ENCODE peak calls at places on chromosomes 2 and 18, in five cellular contexts. One of them, this sample, is unnamed.

GRCh38 chr18:74131124-74131523 is 16.5 kb downstream of the FBXO15 start:
- DNase-seq in kidney tubule cell: no peak
- DNase-seq in activated T-cell treated with anti-CD3 and anti-CD28 coated beads for 1 hour: no peak
- DNase-seq in stimulated activated CD4-positive, alpha-beta T cell treated with anti-CD3 and anti-CD28 coated beads, Interleukin-2, amount 100 ng/mL, for 48 hours: no peak
- DNase-seq in NCI-H510A treated with DMSO at 0.1 percent for 48 hours: no peak
- DNase-seq in this sample: no peak

GRCh38 chr18:9328776-9329175 is 5.8 kb upstream of the TWSG1 start:
- DNase-seq in kidney tubule cell: no peak
- DNase-seq in activated T-cell treated with anti-CD3 and anti-CD28 coated beads for 1 hour: no peak
- DNase-seq in stimulated activated CD4-positive, alpha-beta T cell treated with anti-CD3 and anti-CD28 coated beads, Interleukin-2, amount 100 ng/mL, for 48 hours: no peak
- DNase-seq in NCI-H510A treated with DMSO at 0.1 percent for 48 hours: no peak
- DNase-seq in this sample: no peak

GRCh38 chr18:68083131-68083530 is 566.6 kb upstream of the DSEL start:
- DNase-seq in kidney tubule cell: peak
- DNase-seq in activated T-cell treated with anti-CD3 and anti-CD28 coated beads for 1 hour: no peak
- DNase-seq in stimulated activated CD4-positive, alpha-beta T cell treated with anti-CD3 and anti-CD28 coated beads, Interleukin-2, amount 100 ng/mL, for 48 hours: no peak
- DNase-seq in NCI-H510A treated with DMSO at 0.1 percent for 48 hours: no peak
- DNase-seq in this sample: no peak

GRCh38 chr2:9808334-9809063 is 34.8 kb upstream of the TAF1B start:
- DNase-seq in kidney tubule cell: no peak
- DNase-seq in activated T-cell treated with anti-CD3 and anti-CD28 coated beads for 1 hour: no peak
- DNase-seq in stimulated activated CD4-positive, alpha-beta T cell treated with anti-CD3 and anti-CD28 coated beads, Interleukin-2, amount 100 ng/mL, for 48 hours: no peak
- DNase-seq in NCI-H510A treated with DMSO at 0.1 percent for 48 hours: no peak
- DNase-seq in this sample: no peak

GRCh38 chr2:239780236-239780997 is 244.7 kb downstream of the NDUFA10 start:
- DNase-seq in kidney tubule cell: no peak
- DNase-seq in activated T-cell treated with anti-CD3 and anti-CD28 coated beads for 1 hour: no peak
- DNase-seq in stimulated activated CD4-positive, alpha-beta T cell treated with anti-CD3 and anti-CD28 coated beads, Interleukin-2, amount 100 ng/mL, for 48 hours: no peak
- DNase-seq in NCI-H510A treated with DMSO at 0.1 percent for 48 hours: no peak
- DNase-seq in this sample: no peak

GRCh38 chr2:42844901-42845685 is 52.7 kb upstream of the HAAO start:
- DNase-seq in kidney tubule cell: no peak
- DNase-seq in activated T-cell treated with anti-CD3 and anti-CD28 coated beads for 1 hour: no peak
- DNase-seq in stimulated activated CD4-positive, alpha-beta T cell treated with anti-CD3 and anti-CD28 coated beads, Interleukin-2, amount 100 ng/mL, for 48 hours: no peak
- DNase-seq in NCI-H510A treated with DMSO at 0.1 percent for 48 hours: no peak
- DNase-seq in this sample: no peak

GRCh38 chr2:72936669-72937355 is 19.5 kb downstream of the EMX1 start:
- DNase-seq in kidney tubule cell: no peak
- DNase-seq in activated T-cell treated with anti-CD3 and anti-CD28 coated beads for 1 hour: no peak
- DNase-seq in stimulated activated CD4-positive, alpha-beta T cell treated with anti-CD3 and anti-CD28 coated beads, Interleukin-2, amount 100 ng/mL, for 48 hours: no peak
- DNase-seq in NCI-H510A treated with DMSO at 0.1 percent for 48 hours: no peak
- DNase-seq in this sample: no peak

GRCh38 chr18:44098551-44099098 is 582.1 kb upstream of the SETBP1 start:
- DNase-seq in kidney tubule cell: peak
- DNase-seq in activated T-cell treated with anti-CD3 and anti-CD28 coated beads for 1 hour: no peak
- DNase-seq in stimulated activated CD4-positive, alpha-beta T cell treated with anti-CD3 and anti-CD28 coated beads, Interleukin-2, amount 100 ng/mL, for 48 hours: no peak
- DNase-seq in NCI-H510A treated with DMSO at 0.1 percent for 48 hours: no peak
- DNase-seq in this sample: no peak

GRCh38 chr2:121596221-121597080 is 52.8 kb downstream of the CLASP1 start:
- DNase-seq in kidney tubule cell: peak
- DNase-seq in activated T-cell treated with anti-CD3 and anti-CD28 coated beads for 1 hour: no peak
- DNase-seq in stimulated activated CD4-positive, alpha-beta T cell treated with anti-CD3 and anti-CD28 coated beads, Interleukin-2, amount 100 ng/mL, for 48 hours: no peak
- DNase-seq in NCI-H510A treated with DMSO at 0.1 percent for 48 hours: peak
- DNase-seq in this sample: no peak

GRCh38 chr2:224023188-224023587 is 15.9 kb downstream of the SERPINE2 start:
- DNase-seq in kidney tubule cell: peak
- DNase-seq in activated T-cell treated with anti-CD3 and anti-CD28 coated beads for 1 hour: no peak
- DNase-seq in stimulated activated CD4-positive, alpha-beta T cell treated with anti-CD3 and anti-CD28 coated beads, Interleukin-2, amount 100 ng/mL, for 48 hours: no peak
- DNase-seq in NCI-H510A treated with DMSO at 0.1 percent for 48 hours: no peak
- DNase-seq in this sample: no peak

GRCh38 chr2:38997784-38998183 is 108.1 kb downstream of the ARHGEF33 start:
- DNase-seq in kidney tubule cell: peak
- DNase-seq in activated T-cell treated with anti-CD3 and anti-CD28 coated beads for 1 hour: no peak
- DNase-seq in stimulated activated CD4-positive, alpha-beta T cell treated with anti-CD3 and anti-CD28 coated beads, Interleukin-2, amount 100 ng/mL, for 48 hours: no peak
- DNase-seq in NCI-H510A treated with DMSO at 0.1 percent for 48 hours: peak
- DNase-seq in this sample: no peak

GRCh38 chr2:43133336-43133707 is 93.1 kb downstream of the ZFP36L2 start:
- DNase-seq in kidney tubule cell: no peak
- DNase-seq in activated T-cell treated with anti-CD3 and anti-CD28 coated beads for 1 hour: no peak
- DNase-seq in stimulated activated CD4-positive, alpha-beta T cell treated with anti-CD3 and anti-CD28 coated beads, Interleukin-2, amount 100 ng/mL, for 48 hours: no peak
- DNase-seq in NCI-H510A treated with DMSO at 0.1 percent for 48 hours: no peak
- DNase-seq in this sample: no peak

GRCh38 chr2:241665731-241666440 is 20.7 kb downstream of the DTYMK start:
- DNase-seq in kidney tubule cell: no peak
- DNase-seq in activated T-cell treated with anti-CD3 and anti-CD28 coated beads for 1 hour: no peak
- DNase-seq in stimulated activated CD4-positive, alpha-beta T cell treated with anti-CD3 and anti-CD28 coated beads, Interleukin-2, amount 100 ng/mL, for 48 hours: no peak
- DNase-seq in NCI-H510A treated with DMSO at 0.1 percent for 48 hours: no peak
- DNase-seq in this sample: no peak

GRCh38 chr2:33372940-33373553 is 103.4 kb upstream of the RASGRP3 start:
- DNase-seq in kidney tubule cell: peak
- DNase-seq in activated T-cell treated with anti-CD3 and anti-CD28 coated beads for 1 hour: no peak
- DNase-seq in stimulated activated CD4-positive, alpha-beta T cell treated with anti-CD3 and anti-CD28 coated beads, Interleukin-2, amount 100 ng/mL, for 48 hours: peak
- DNase-seq in NCI-H510A treated with DMSO at 0.1 percent for 48 hours: peak
- DNase-seq in this sample: no peak

GRCh38 chr2:26617259-26618083 is 23.7 kb downstream of the CIB4 start:
- DNase-seq in kidney tubule cell: no peak
- DNase-seq in activated T-cell treated with anti-CD3 and anti-CD28 coated beads for 1 hour: no peak
- DNase-seq in stimulated activated CD4-positive, alpha-beta T cell treated with anti-CD3 and anti-CD28 coated beads, Interleukin-2, amount 100 ng/mL, for 48 hours: no peak
- DNase-seq in NCI-H510A treated with DMSO at 0.1 percent for 48 hours: no peak
- DNase-seq in this sample: no peak

GRCh38 chr2:240467659-240468299 is 32.3 kb downstream of the GPC1 start:
- DNase-seq in kidney tubule cell: no peak
- DNase-seq in activated T-cell treated with anti-CD3 and anti-CD28 coated beads for 1 hour: no peak
- DNase-seq in stimulated activated CD4-positive, alpha-beta T cell treated with anti-CD3 and anti-CD28 coated beads, Interleukin-2, amount 100 ng/mL, for 48 hours: no peak
- DNase-seq in NCI-H510A treated with DMSO at 0.1 percent for 48 hours: no peak
- DNase-seq in this sample: no peak

GRCh38 chr2:156532989-156533388 is 96.8 kb downstream of the GPD2 start:
- DNase-seq in kidney tubule cell: no peak
- DNase-seq in activated T-cell treated with anti-CD3 and anti-CD28 coated beads for 1 hour: no peak
- DNase-seq in stimulated activated CD4-positive, alpha-beta T cell treated with anti-CD3 and anti-CD28 coated beads, Interleukin-2, amount 100 ng/mL, for 48 hours: no peak
- DNase-seq in NCI-H510A treated with DMSO at 0.1 percent for 48 hours: no peak
- DNase-seq in this sample: no peak

GRCh38 chr18:56756971-56757370 is 105.8 kb downstream of the WDR7 start:
- DNase-seq in kidney tubule cell: no peak
- DNase-seq in activated T-cell treated with anti-CD3 and anti-CD28 coated beads for 1 hour: no peak
- DNase-seq in stimulated activated CD4-positive, alpha-beta T cell treated with anti-CD3 and anti-CD28 coated beads, Interleukin-2, amount 100 ng/mL, for 48 hours: no peak
- DNase-seq in NCI-H510A treated with DMSO at 0.1 percent for 48 hours: no peak
- DNase-seq in this sample: no peak

GRCh38 chr2:185433824-185434223 is 304.8 kb upstream of the FSIP2 start:
- DNase-seq in kidney tubule cell: peak
- DNase-seq in activated T-cell treated with anti-CD3 and anti-CD28 coated beads for 1 hour: no peak
- DNase-seq in stimulated activated CD4-positive, alpha-beta T cell treated with anti-CD3 and anti-CD28 coated beads, Interleukin-2, amount 100 ng/mL, for 48 hours: no peak
- DNase-seq in NCI-H510A treated with DMSO at 0.1 percent for 48 hours: no peak
- DNase-seq in this sample: no peak

GRCh38 chr18:1133541-1133940 is 228.9 kb downstream of the ADCYAP1 start:
- DNase-seq in kidney tubule cell: no peak
- DNase-seq in activated T-cell treated with anti-CD3 and anti-CD28 coated beads for 1 hour: no peak
- DNase-seq in stimulated activated CD4-positive, alpha-beta T cell treated with anti-CD3 and anti-CD28 coated beads, Interleukin-2, amount 100 ng/mL, for 48 hours: no peak
- DNase-seq in NCI-H510A treated with DMSO at 0.1 percent for 48 hours: no peak
- DNase-seq in this sample: no peak

GRCh38 chr2:61554604-61555003 is 16.4 kb upstream of the XPO1 start:
- DNase-seq in kidney tubule cell: no peak
- DNase-seq in activated T-cell treated with anti-CD3 and anti-CD28 coated beads for 1 hour: no peak
- DNase-seq in stimulated activated CD4-positive, alpha-beta T cell treated with anti-CD3 and anti-CD28 coated beads, Interleukin-2, amount 100 ng/mL, for 48 hours: no peak
- DNase-seq in NCI-H510A treated with DMSO at 0.1 percent for 48 hours: no peak
- DNase-seq in this sample: no peak

GRCh38 chr2:224160917-224161316 is 121.8 kb upstream of the SERPINE2 start:
- DNase-seq in kidney tubule cell: no peak
- DNase-seq in activated T-cell treated with anti-CD3 and anti-CD28 coated beads for 1 hour: no peak
- DNase-seq in stimulated activated CD4-positive, alpha-beta T cell treated with anti-CD3 and anti-CD28 coated beads, Interleukin-2, amount 100 ng/mL, for 48 hours: no peak
- DNase-seq in NCI-H510A treated with DMSO at 0.1 percent for 48 hours: no peak
- DNase-seq in this sample: no peak

GRCh38 chr2:67400560-67401464 is 3.7 kb downstream of the ETAA1 start:
- DNase-seq in kidney tubule cell: peak
- DNase-seq in activated T-cell treated with anti-CD3 and anti-CD28 coated beads for 1 hour: no peak
- DNase-seq in stimulated activated CD4-positive, alpha-beta T cell treated with anti-CD3 and anti-CD28 coated beads, Interleukin-2, amount 100 ng/mL, for 48 hours: no peak
- DNase-seq in NCI-H510A treated with DMSO at 0.1 percent for 48 hours: no peak
- DNase-seq in this sample: no peak

GRCh38 chr18:61400714-61401113 is 67.5 kb downstream of the CDH20 start:
- DNase-seq in kidney tubule cell: peak
- DNase-seq in activated T-cell treated with anti-CD3 and anti-CD28 coated beads for 1 hour: no peak
- DNase-seq in stimulated activated CD4-positive, alpha-beta T cell treated with anti-CD3 and anti-CD28 coated beads, Interleukin-2, amount 100 ng/mL, for 48 hours: no peak
- DNase-seq in NCI-H510A treated with DMSO at 0.1 percent for 48 hours: no peak
- DNase-seq in this sample: no peak

GRCh38 chr18:58335821-58336220 is 291.8 kb downstream of the NEDD4L start:
- DNase-seq in kidney tubule cell: no peak
- DNase-seq in activated T-cell treated with anti-CD3 and anti-CD28 coated beads for 1 hour: no peak
- DNase-seq in stimulated activated CD4-positive, alpha-beta T cell treated with anti-CD3 and anti-CD28 coated beads, Interleukin-2, amount 100 ng/mL, for 48 hours: no peak
- DNase-seq in NCI-H510A treated with DMSO at 0.1 percent for 48 hours: no peak
- DNase-seq in this sample: no peak

GRCh38 chr2:127067620-127068350 is 39.2 kb downstream of the BIN1 start:
- DNase-seq in kidney tubule cell: peak
- DNase-seq in activated T-cell treated with anti-CD3 and anti-CD28 coated beads for 1 hour: peak
- DNase-seq in stimulated activated CD4-positive, alpha-beta T cell treated with anti-CD3 and anti-CD28 coated beads, Interleukin-2, amount 100 ng/mL, for 48 hours: peak
- DNase-seq in NCI-H510A treated with DMSO at 0.1 percent for 48 hours: no peak
- DNase-seq in this sample: peak

GRCh38 chr2:70371753-70372152 is 69.9 kb upstream of the FAM136A start:
- DNase-seq in kidney tubule cell: peak
- DNase-seq in activated T-cell treated with anti-CD3 and anti-CD28 coated beads for 1 hour: no peak
- DNase-seq in stimulated activated CD4-positive, alpha-beta T cell treated with anti-CD3 and anti-CD28 coated beads, Interleukin-2, amount 100 ng/mL, for 48 hours: no peak
- DNase-seq in NCI-H510A treated with DMSO at 0.1 percent for 48 hours: no peak
- DNase-seq in this sample: no peak

GRCh38 chr2:175793649-175794048 is 208.4 kb downstream of the LNPK start:
- DNase-seq in kidney tubule cell: no peak
- DNase-seq in activated T-cell treated with anti-CD3 and anti-CD28 coated beads for 1 hour: no peak
- DNase-seq in stimulated activated CD4-positive, alpha-beta T cell treated with anti-CD3 and anti-CD28 coated beads, Interleukin-2, amount 100 ng/mL, for 48 hours: no peak
- DNase-seq in NCI-H510A treated with DMSO at 0.1 percent for 48 hours: no peak
- DNase-seq in this sample: no peak

GRCh38 chr18:13500227-13500865 is 226.0 kb downstream of the FAM210A start:
- DNase-seq in kidney tubule cell: peak
- DNase-seq in activated T-cell treated with anti-CD3 and anti-CD28 coated beads for 1 hour: no peak
- DNase-seq in stimulated activated CD4-positive, alpha-beta T cell treated with anti-CD3 and anti-CD28 coated beads, Interleukin-2, amount 100 ng/mL, for 48 hours: no peak
- DNase-seq in NCI-H510A treated with DMSO at 0.1 percent for 48 hours: peak
- DNase-seq in this sample: no peak

GRCh38 chr2:233042549-233042948 is 10.1 kb downstream of the NEU2 start:
- DNase-seq in kidney tubule cell: no peak
- DNase-seq in activated T-cell treated with anti-CD3 and anti-CD28 coated beads for 1 hour: no peak
- DNase-seq in stimulated activated CD4-positive, alpha-beta T cell treated with anti-CD3 and anti-CD28 coated beads, Interleukin-2, amount 100 ng/mL, for 48 hours: no peak
- DNase-seq in NCI-H510A treated with DMSO at 0.1 percent for 48 hours: no peak
- DNase-seq in this sample: no peak

GRCh38 chr18:66495844-66496243 is 108.0 kb downstream of the CDH19 start:
- DNase-seq in kidney tubule cell: peak
- DNase-seq in activated T-cell treated with anti-CD3 and anti-CD28 coated beads for 1 hour: no peak
- DNase-seq in stimulated activated CD4-positive, alpha-beta T cell treated with anti-CD3 and anti-CD28 coated beads, Interleukin-2, amount 100 ng/mL, for 48 hours: no peak
- DNase-seq in NCI-H510A treated with DMSO at 0.1 percent for 48 hours: peak
- DNase-seq in this sample: peak

GRCh38 chr18:70384181-70384790 is 95.4 kb downstream of the SOCS6 start:
- DNase-seq in kidney tubule cell: peak
- DNase-seq in activated T-cell treated with anti-CD3 and anti-CD28 coated beads for 1 hour: no peak
- DNase-seq in stimulated activated CD4-positive, alpha-beta T cell treated with anti-CD3 and anti-CD28 coated beads, Interleukin-2, amount 100 ng/mL, for 48 hours: no peak
- DNase-seq in NCI-H510A treated with DMSO at 0.1 percent for 48 hours: no peak
- DNase-seq in this sample: no peak

GRCh38 chr2:174024524-174025270 is 59.5 kb upstream of the SP3 start:
- DNase-seq in kidney tubule cell: peak
- DNase-seq in activated T-cell treated with anti-CD3 and anti-CD28 coated beads for 1 hour: no peak
- DNase-seq in stimulated activated CD4-positive, alpha-beta T cell treated with anti-CD3 and anti-CD28 coated beads, Interleukin-2, amount 100 ng/mL, for 48 hours: no peak
- DNase-seq in NCI-H510A treated with DMSO at 0.1 percent for 48 hours: peak
- DNase-seq in this sample: no peak

GRCh38 chr2:152658221-152658620 is 59.0 kb downstream of the PRPF40A start:
- DNase-seq in kidney tubule cell: no peak
- DNase-seq in activated T-cell treated with anti-CD3 and anti-CD28 coated beads for 1 hour: no peak
- DNase-seq in stimulated activated CD4-positive, alpha-beta T cell treated with anti-CD3 and anti-CD28 coated beads, Interleukin-2, amount 100 ng/mL, for 48 hours: no peak
- DNase-seq in NCI-H510A treated with DMSO at 0.1 percent for 48 hours: no peak
- DNase-seq in this sample: no peak

This sample was measured in progenitor cell of endocrine pancreas.